ENCODE peak calls at places on chromosomes 11 and 22, in seven cellular contexts. M is fibroblast of lung; V is effector memory CD4-positive, alpha-beta T cell; R is stromal cell of bone marrow; Y is left ventricle myocardium inferior; G is tibial nerve; X is AG08395. E is an unnamed sample.

GRCh38 chr11:8167796-8168195 is 1.0 kb downstream of the RIC3 start:
- DNase-seq in M (peak), V (no peak), R (no peak), Y (no peak), G (no peak), X (no peak), E (no peak)

GRCh38 chr11:31643831-31644230 is 134.3 kb downstream of the ELP4 start:
- DNase-seq in M (peak), V (no peak), R (peak), Y (no peak), G (no peak), X (no peak), E (no peak)

GRCh38 chr11:14423633-14424032 is 64.7 kb upstream of the RRAS2 start:
- DNase-seq in M (peak), V (no peak), R (no peak), Y (no peak), G (no peak), X (no peak), E (no peak)

GRCh38 chr22:31926969-31927368 is 17.4 kb upstream of the YWHAH start:
- DNase-seq in M (no peak), V (no peak), R (no peak), Y (no peak), G (no peak), X (no peak), E (no peak)

GRCh38 chr11:88050247-88050646 is 125.0 kb downstream of the RAB38 start:
- DNase-seq in M (no peak), V (no peak), R (no peak), Y (no peak), G (no peak), X (no peak), E (no peak)

GRCh38 chr11:11044137-11044855 is 186.4 kb upstream of the ZBED5 start:
- DNase-seq in M (no peak), V (no peak), R (no peak), Y (no peak), G (no peak), X (no peak), E (no peak)

GRCh38 chr11:46335271-46335670 is 12.0 kb upstream of the DGKZ start:
- DNase-seq in M (no peak), V (no peak), R (no peak), Y (no peak), G (no peak), X (no peak), E (no peak)

GRCh38 chr11:6497069-6497839 is at the start of gene DNHD1:
- DNase-seq in M (peak), V (no peak), R (no peak), Y (no peak), G (no peak), X (no peak), E (peak)

GRCh38 chr11:133712235-133712634 is 133.1 kb downstream of the SPATA19 start:
- DNase-seq in M (no peak), V (no peak), R (no peak), Y (no peak), G (no peak), X (no peak), E (no peak)

GRCh38 chr11:23406131-23406819 is 546.0 kb upstream of the CCDC179 start:
- DNase-seq in M (no peak), V (no peak), R (no peak), Y (peak), G (no peak), X (no peak), E (no peak)

GRCh38 chr11:133904818-133905515 is 51.8 kb downstream of the IGSF9B start:
- DNase-seq in M (no peak), V (no peak), R (no peak), Y (no peak), G (no peak), X (no peak), E (no peak)

GRCh38 chr11:79406376-79406775 is 34.5 kb downstream of the TENM4 start:
- DNase-seq in M (no peak), V (no peak), R (no peak), Y (no peak), G (no peak), X (no peak), E (no peak)

GRCh38 chr22:30296851-30297250 is 7.5 kb upstream of the CASTOR1 start:
- DNase-seq in M (no peak), V (no peak), R (no peak), Y (no peak), G (no peak), X (no peak), E (no peak)

GRCh38 chr11:48050304-48050703 is 69.9 kb downstream of the PTPRJ start:
- DNase-seq in M (no peak), V (no peak), R (no peak), Y (no peak), G (no peak), X (no peak), E (no peak)

GRCh38 chr22:43142881-43143562 is at the start of gene MCAT:
- DNase-seq in M (peak), V (peak), R (no peak), Y (peak), G (peak), X (peak), E (peak)

GRCh38 chr11:68677432-68677831 is 6.9 kb upstream of the GAL start:
- DNase-seq in M (peak), V (no peak), R (peak), Y (peak), G (no peak), X (peak), E (no peak)

GRCh38 chr11:116118138-116118470 is 613.9 kb upstream of the CADM1 start:
- DNase-seq in M (no peak), V (no peak), R (no peak), Y (no peak), G (no peak), X (no peak), E (no peak)

GRCh38 chr11:76588455-76589325 is 81.9 kb downstream of the LRRC32 start:
- DNase-seq in M (no peak), V (no peak), R (no peak), Y (peak), G (peak), X (no peak), E (no peak)

GRCh38 chr22:35451602-35452001 is 51.7 kb downstream of the MCM5 start:
- DNase-seq in M (no peak), V (no peak), R (no peak), Y (no peak), G (no peak), X (no peak), E (no peak)

GRCh38 chr22:17303840-17304779 is 65.2 kb upstream of the CECR2 start:
- DNase-seq in M (no peak), V (peak), R (no peak), Y (no peak), G (no peak), X (no peak), E (no peak)

GRCh38 chr11:76706667-76707066 is 36.1 kb upstream of the LRRC32 start:
- DNase-seq in M (no peak), V (no peak), R (no peak), Y (no peak), G (no peak), X (no peak), E (no peak)

GRCh38 chr11:86748296-86748695 is 52.0 kb upstream of the PRSS23 start:
- DNase-seq in M (no peak), V (no peak), R (no peak), Y (no peak), G (no peak), X (peak), E (no peak)

GRCh38 chr11:124745835-124746620 is 6.0 kb downstream of the VSIG2 start:
- DNase-seq in M (no peak), V (no peak), R (no peak), Y (no peak), G (no peak), X (no peak), E (no peak)

GRCh38 chr22:48316876-48317250 is 1510.8 kb downstream of the BRD1 start:
- DNase-seq in M (no peak), V (no peak), R (no peak), Y (no peak), G (no peak), X (no peak), E (peak)

GRCh38 chr11:57205046-57205671 is 23.4 kb downstream of the LRRC55 start:
- DNase-seq in M (peak), V (no peak), R (peak), Y (no peak), G (no peak), X (peak), E (no peak)

GRCh38 chr11:32071811-32072210 is 19.1 kb upstream of the RCN1 start:
- DNase-seq in M (peak), V (no peak), R (peak), Y (no peak), G (no peak), X (peak), E (no peak)

GRCh38 chr11:59756845-59757244 is 1.7 kb downstream of the STX3 start:
- DNase-seq in M (no peak), V (no peak), R (no peak), Y (no peak), G (no peak), X (no peak), E (peak)